ENCODE peak calls at places on chromosomes 6 and 20, in ten cellular contexts. W is iPS-NIHi11, G is lung, B is WTC11, T is esophagus squamous epithelium, C is KG1, Q is RWPE1, O is H54, X is Panc1, H is GM13976. A is an unnamed sample.

GRCh38 chr6:75202676-75203131 is 3.1 kb downstream of the COL12A1 start:
- DNase-seq in W (no peak), G (no peak), B (no peak), T (no peak), C (no peak), Q (no peak), O (no peak), X (no peak), H (peak), A (no peak)

GRCh38 chr20:58755062-58755697 is 62.6 kb downstream of the NPEPL1 start:
- DNase-seq in W (no peak), G (no peak), B (no peak), T (no peak), C (no peak), Q (no peak), O (no peak), X (no peak), H (no peak), A (no peak)

GRCh38 chr20:20677186-20677585 is 35.3 kb downstream of the RALGAPA2 start:
- DNase-seq in W (no peak), G (no peak), B (no peak), T (no peak), C (no peak), Q (no peak), O (no peak), X (no peak), H (no peak), A (no peak)

GRCh38 chr6:143098054-143098673 is 37.5 kb downstream of the AIG1 start:
- DNase-seq in W (no peak), G (no peak), B (no peak), T (no peak), C (no peak), Q (no peak), O (no peak), X (no peak), H (peak), A (no peak)

GRCh38 chr20:44516491-44516890 is 5.4 kb downstream of the SERINC3 start:
- DNase-seq in W (no peak), G (no peak), B (no peak), T (no peak), C (no peak), Q (no peak), O (no peak), X (no peak), H (no peak), A (no peak)

GRCh38 chr6:154638369-154638768 is 94.8 kb upstream of the SCAF8 start:
- DNase-seq in W (no peak), G (no peak), B (no peak), T (no peak), C (no peak), Q (no peak), O (no peak), X (no peak), H (no peak), A (no peak)

GRCh38 chr6:117919775-117920492 is 12.9 kb downstream of the SLC35F1 start:
- DNase-seq in W (peak), G (no peak), B (peak), T (no peak), C (no peak), Q (no peak), O (no peak), X (no peak), H (no peak), A (peak)

GRCh38 chr6:109393882-109394281 is 11.6 kb upstream of the CD164 start:
- DNase-seq in W (no peak), G (no peak), B (no peak), T (no peak), C (no peak), Q (no peak), O (no peak), X (no peak), H (no peak), A (no peak)

GRCh38 chr6:89073014-89073620 is 7.4 kb upstream of the PNRC1 start:
- DNase-seq in W (no peak), G (no peak), B (no peak), T (no peak), C (no peak), Q (no peak), O (no peak), X (no peak), H (no peak), A (no peak)

GRCh38 chr6:96468681-96469224 is 52.9 kb upstream of the UFL1 start:
- DNase-seq in W (no peak), G (no peak), B (no peak), T (no peak), C (no peak), Q (no peak), O (no peak), X (no peak), H (no peak), A (no peak)

GRCh38 chr6:9405825-9406224 is 970.5 kb upstream of the SLC35B3 start:
- DNase-seq in W (no peak), G (no peak), B (no peak), T (no peak), C (no peak), Q (no peak), O (no peak), X (no peak), H (no peak), A (no peak)